ENCODE peak calls at places on chromosomes 11 and 22, in eight cellular contexts. M is NB4; D is activated naive CD4-positive, alpha-beta T cell treated with Interleukin-2 at 50 U/mL for 16 hours; A is NCI-H460; Y is stimulated activated effector memory CD8-positive, alpha-beta T cell treated with anti-CD3 and anti-CD28 coated beads, Interleukin-12 subunit alpha, Interleukin-12 subunit beta, amount 100 ng/mL, for 72 hours; S is type B pancreatic cell; V is osteoblast; H is effector CD4-positive, alpha-beta T cell. R is an unnamed sample.

GRCh38 chr22:23613193-23613973 is 18.7 kb downstream of the DRICH1 start:
- DNase-seq in V (no peak), H (no peak), Y (no peak), M (no peak), A (no peak), S (no peak), D (no peak), R (no peak)

GRCh38 chr11:111414936-111415335 is 35.9 kb upstream of the POU2AF1 start:
- DNase-seq in A (no peak), V (no peak), H (no peak), D (no peak), S (no peak), Y (no peak), M (no peak), R (no peak)

GRCh38 chr11:9207229-9207628 is 57.9 kb downstream of the DENND5A start:
- DNase-seq in Y (no peak), D (no peak), V (no peak), M (no peak), A (no peak), S (no peak), H (no peak), R (no peak)

GRCh38 chr22:27718186-27719032 is 83.1 kb downstream of the MN1 start:
- DNase-seq in A (peak), S (no peak), D (no peak), V (peak), H (no peak), M (peak), Y (no peak), R (no peak)

GRCh38 chr22:30116362-30117117 is 36.3 kb downstream of the HORMAD2 start:
- DNase-seq in Y (no peak), H (no peak), D (no peak), A (no peak), V (no peak), S (no peak), M (peak), R (no peak)

GRCh38 chr11:3859373-3859881 is 4.0 kb downstream of the STIM1 start:
- DNase-seq in D (peak), H (no peak), M (peak), A (no peak), Y (no peak), V (peak), S (no peak), R (no peak)

GRCh38 chr11:57711414-57712255 is at the start of gene MED19:
- DNase-seq in M (peak), H (peak), Y (peak), D (peak), V (peak), S (peak), A (peak), R (peak)

GRCh38 chr22:18085188-18085587 is 7.4 kb downstream of the PEX26 start:
- DNase-seq in H (no peak), Y (no peak), A (no peak), S (no peak), M (no peak), V (peak), D (no peak), R (no peak)

GRCh38 chr11:110525883-110526282 is 96.1 kb downstream of the FDX1 start:
- DNase-seq in A (no peak), Y (no peak), S (no peak), V (no peak), H (no peak), M (no peak), D (no peak), R (no peak)

GRCh38 chr11:30244255-30244654 is 13.4 kb downstream of the FSHB start:
- DNase-seq in Y (no peak), H (no peak), D (no peak), M (no peak), S (no peak), V (peak), A (no peak), R (no peak)

GRCh38 chr11:128022761-128023160 is 564.6 kb downstream of the ETS1 start:
- DNase-seq in A (no peak), V (no peak), M (no peak), S (no peak), Y (no peak), H (no peak), D (no peak), R (no peak)

GRCh38 chr22:44147821-44148574 is 32.7 kb upstream of the PARVG start:
- DNase-seq in H (no peak), M (no peak), D (no peak), A (no peak), V (peak), S (no peak), Y (no peak), R (no peak)

GRCh38 chr22:45442120-45442519 is 28.6 kb downstream of the RIBC2 start:
- DNase-seq in Y (no peak), M (no peak), S (no peak), H (no peak), D (no peak), V (no peak), A (no peak), R (no peak)

GRCh38 chr11:68450711-68451110 is 9.8 kb upstream of the PPP6R3 start:
- DNase-seq in A (no peak), S (no peak), H (no peak), Y (no peak), V (no peak), M (no peak), D (no peak), R (no peak)

GRCh38 chr11:65858354-65859133 is 564 bp upstream of the CFL1 start:
- DNase-seq in Y (no peak), H (no peak), V (no peak), D (no peak), A (no peak), S (no peak), M (no peak), R (no peak)

GRCh38 chr22:27795053-27795452 is 6.5 kb downstream of the MN1 start:
- DNase-seq in A (no peak), V (peak), H (no peak), S (no peak), M (no peak), Y (no peak), D (no peak), R (no peak)

GRCh38 chr11:74427377-74427776 is 29.1 kb upstream of the PGM2L1 start:
- DNase-seq in V (peak), S (no peak), D (no peak), Y (no peak), A (no peak), H (no peak), M (no peak), R (no peak)

GRCh38 chr11:62705401-62705800 is 1.8 kb downstream of the BSCL2 start:
- DNase-seq in S (no peak), A (no peak), D (no peak), H (no peak), V (peak), Y (no peak), M (peak), R (peak)

GRCh38 chr11:67646535-67647336 is 3.8 kb downstream of the ACY3 start:
- DNase-seq in M (peak), H (no peak), V (peak), D (peak), Y (peak), S (no peak), A (no peak), R (peak)

GRCh38 chr11:119797137-119797611 is 68.2 kb upstream of the NECTIN1 start:
- DNase-seq in A (no peak), Y (no peak), D (no peak), M (no peak), S (no peak), V (no peak), H (no peak), R (no peak)

GRCh38 chr11:114562166-114562916 is 2.7 kb upstream of the NXPE1 start:
- DNase-seq in M (no peak), V (peak), S (no peak), Y (no peak), D (no peak), H (no peak), A (no peak), R (no peak)

GRCh38 chr11:16785520-16786128 is 47.2 kb downstream of the C11orf58 start:
- DNase-seq in Y (peak), D (peak), M (peak), S (no peak), V (peak), A (peak), H (peak), R (peak)

GRCh38 chr11:36156486-36157150 is 132.6 kb downstream of the COMMD9 start:
- DNase-seq in V (peak), H (no peak), D (no peak), A (no peak), S (no peak), M (no peak), Y (no peak), R (no peak)

GRCh38 chr11:109123811-109124787 is 297.9 kb upstream of the C11orf87 start:
- DNase-seq in V (peak), H (no peak), M (no peak), A (no peak), D (no peak), S (no peak), Y (no peak), R (no peak)

GRCh38 chr22:26702906-26703830 is 45.8 kb downstream of the MIAT start:
- DNase-seq in V (peak), D (no peak), M (no peak), A (no peak), H (no peak), S (no peak), Y (no peak), R (no peak)

GRCh38 chr22:49674479-49674830 is 153.2 kb downstream of the BRD1 start:
- DNase-seq in V (peak), Y (no peak), A (no peak), S (no peak), M (no peak), H (no peak), D (no peak), R (no peak)

GRCh38 chr11:70398834-70399680 is 728 bp downstream of the CTTN start:
- DNase-seq in M (peak), Y (no peak), V (peak), H (no peak), S (no peak), A (no peak), D (no peak), R (no peak)

GRCh38 chr11:116861539-116861938 is 24.1 kb upstream of the APOA1 start:
- DNase-seq in D (no peak), Y (no peak), H (no peak), M (no peak), A (no peak), V (peak), S (no peak), R (no peak)

GRCh38 chr22:46592390-46592872 is 27.8 kb upstream of the GRAMD4 start:
- DNase-seq in D (peak), H (no peak), M (peak), Y (peak), S (no peak), A (no peak), V (peak), R (peak)